ENCODE peak calls at places on chromosomes 13 and 19, in six cellular contexts. S, C, Q, T, F and X are unnamed samples.

GRCh38 chr13:101845501-101846012 is 393.1 kb downstream of the ITGBL1 start:
- DNase-seq in S (no peak), C (no peak), Q (no peak), T (no peak), F (peak), X (no peak)

GRCh38 chr19:11096210-11096841 is 7.1 kb downstream of the LDLR start:
- DNase-seq in S (no peak), C (peak), Q (no peak), T (peak), F (no peak), X (no peak)

GRCh38 chr13:48151343-48151742 is 56.4 kb upstream of the MED4 start:
- DNase-seq in S (no peak), C (no peak), Q (no peak), T (no peak), F (no peak), X (no peak)

GRCh38 chr19:36115453-36116343 is at the start of gene TBCB:
- DNase-seq in S (no peak), C (peak), Q (peak), T (peak), F (no peak), X (peak)

GRCh38 chr19:1166872-1167573 is 7.0 kb downstream of the SBNO2 start:
- DNase-seq in S (no peak), C (no peak), Q (no peak), T (no peak), F (no peak), X (peak)

GRCh38 chr13:70408865-70409264 is 300.6 kb upstream of the KLHL1 start:
- DNase-seq in S (no peak), C (no peak), Q (no peak), T (no peak), F (no peak), X (no peak)

GRCh38 chr13:20891034-20891433 is 11.5 kb downstream of the XPO4 start:
- DNase-seq in S (no peak), C (no peak), Q (no peak), T (no peak), F (no peak), X (no peak)

GRCh38 chr19:956747-957451 is 27.2 kb upstream of the WDR18 start:
- DNase-seq in S (no peak), C (no peak), Q (no peak), T (no peak), F (no peak), X (peak)

GRCh38 chr13:110308377-110309158 is 1.5 kb downstream of the COL4A2 start:
- DNase-seq in S (no peak), C (no peak), Q (no peak), T (no peak), F (no peak), X (no peak)

GRCh38 chr13:91100944-91101343 is 246.5 kb upstream of the MIR17HG start:
- DNase-seq in S (no peak), C (no peak), Q (no peak), T (no peak), F (no peak), X (no peak)

GRCh38 chr13:26498524-26499208 is 58.8 kb upstream of the WASF3 start:
- DNase-seq in S (no peak), C (no peak), Q (no peak), T (no peak), F (no peak), X (no peak)

GRCh38 chr13:52162279-52163101 is 3.1 kb upstream of the NEK3 start:
- DNase-seq in S (no peak), C (no peak), Q (no peak), T (no peak), F (no peak), X (no peak)

GRCh38 chr13:39322836-39323585 is 280.0 kb downstream of the LHFPL6 start:
- DNase-seq in S (no peak), C (no peak), Q (no peak), T (no peak), F (no peak), X (no peak)